ENCODE peak calls at places on chromosomes 2 and 18, in five cellular contexts. P is GM12878, A is HepG2, C is SK-N-SH, K is K562. J is an unnamed sample.

GRCh38 chr2:123080331-123080730 is 944.8 kb upstream of the CNTNAP5 start:
- DNase-seq in A (no peak), P (peak), C (no peak), K (no peak), J (no peak)

GRCh38 chr2:240915526-240916335 is 9.6 kb downstream of the CROCC2 start:
- DNase-seq in P (no peak), A (no peak), C (no peak), K (no peak), J (no peak)

GRCh38 chr2:181955010-181955409 is 30.6 kb upstream of the PPP1R1C start:
- DNase-seq in P (no peak), A (no peak), C (no peak), K (no peak), J (no peak)

GRCh38 chr2:12433641-12433990 is 283.1 kb upstream of the TRIB2 start:
- DNase-seq in C (no peak), P (no peak), A (no peak), K (no peak), J (no peak)

GRCh38 chr2:217837001-217837491 is 165.7 kb downstream of the TNS1 start:
- DNase-seq in A (peak), K (no peak), P (no peak), C (peak), J (no peak)

GRCh38 chr18:12463191-12463590 is 55.5 kb downstream of the PRELID3A start:
- DNase-seq in C (no peak), A (no peak), K (no peak), P (no peak), J (no peak)

GRCh38 chr2:222040333-222040732 is 258.5 kb downstream of the PAX3 start:
- DNase-seq in P (no peak), A (no peak), C (no peak), K (no peak), J (no peak)

GRCh38 chr2:85504434-85505261 is 34.3 kb upstream of the MAT2A start:
- DNase-seq in C (peak), P (no peak), A (no peak), K (no peak), J (no peak)

GRCh38 chr2:25374411-25374810 is 32.7 kb upstream of the DNMT3A start:
- DNase-seq in P (no peak), A (no peak), K (no peak), C (no peak), J (no peak)

GRCh38 chr2:64015898-64016297 is 3.3 kb downstream of the VPS54 start:
- DNase-seq in A (no peak), P (no peak), C (no peak), K (no peak), J (no peak)

GRCh38 chr2:149561309-149561926 is 26.2 kb downstream of the MMADHC start:
- DNase-seq in A (peak), P (no peak), K (peak), C (peak), J (no peak)

GRCh38 chr2:168336786-168337388 is 89.5 kb upstream of the STK39 start:
- DNase-seq in C (no peak), P (no peak), A (peak), K (peak), J (peak)

GRCh38 chr2:152097291-152098032 is 1.4 kb downstream of the CACNB4 start:
- DNase-seq in P (no peak), C (peak), A (peak), K (no peak), J (peak)

GRCh38 chr2:240455719-240456606 is 20.5 kb downstream of the GPC1 start:
- DNase-seq in K (no peak), C (no peak), A (no peak), P (no peak), J (no peak)

GRCh38 chr2:156918410-156918809 is 339.1 kb upstream of the GALNT5 start:
- DNase-seq in P (no peak), A (no peak), C (no peak), K (no peak), J (no peak)

GRCh38 chr18:23992119-23992940 is 22.2 kb upstream of the TTC39C start:
- DNase-seq in C (peak), P (no peak), K (no peak), A (no peak), J (no peak)

GRCh38 chr18:65257157-65257556 is 493.7 kb upstream of the CDH7 start:
- DNase-seq in P (no peak), A (no peak), C (no peak), K (no peak), J (no peak)

GRCh38 chr18:8814206-8814605 is 108.8 kb downstream of the MTCL1 start:
- DNase-seq in K (no peak), C (no peak), A (no peak), P (no peak), J (no peak)

GRCh38 chr2:194621945-194622344 is 1035.1 kb upstream of the SLC39A10 start:
- DNase-seq in C (no peak), K (no peak), A (no peak), P (no peak), J (no peak)

GRCh38 chr2:170485254-170485653 is 229.9 kb upstream of the SP5 start:
- DNase-seq in K (no peak), A (peak), P (no peak), C (no peak), J (no peak)

GRCh38 chr2:240479111-240479501 is 43.6 kb downstream of the GPC1 start:
- DNase-seq in P (no peak), A (no peak), K (no peak), C (peak), J (no peak)

GRCh38 chr2:210224660-210225460 is at the start of gene ACADL:
- DNase-seq in C (peak), P (no peak), A (no peak), K (peak), J (peak)

GRCh38 chr2:215613265-215613664 is 177.4 kb upstream of the FN1 start:
- DNase-seq in C (no peak), K (no peak), P (no peak), A (no peak), J (no peak)

GRCh38 chr2:8004250-8004681 is 677.6 kb upstream of the ID2 start:
- DNase-seq in C (peak), K (peak), A (no peak), P (no peak), J (no peak)

GRCh38 chr2:75098856-75099255 is 100.5 kb downstream of the TACR1 start:
- DNase-seq in K (peak), P (no peak), A (peak), C (peak), J (peak)

GRCh38 chr2:235537587-235537986 is 43.7 kb downstream of the AGAP1 start:
- DNase-seq in C (no peak), A (no peak), P (no peak), K (no peak), J (no peak)

GRCh38 chr2:24261441-24261840 is 86.6 kb downstream of the FAM228A start:
- DNase-seq in K (no peak), A (no peak), P (no peak), C (no peak), J (no peak)

GRCh38 chr2:152335851-152336102 is 803 bp downstream of the FMNL2 start:
- DNase-seq in K (no peak), A (no peak), P (no peak), C (peak), J (peak)

GRCh38 chr2:117832905-117833613 is 18.6 kb downstream of the DDX18 start:
- DNase-seq in C (no peak), K (no peak), A (no peak), P (no peak), J (no peak)

GRCh38 chr2:61658841-61659780 is 121.0 kb upstream of the XPO1 start:
- DNase-seq in C (peak), P (peak), A (peak), K (peak), J (peak)

GRCh38 chr2:195009202-195009601 is 647.8 kb upstream of the SLC39A10 start:
- DNase-seq in C (no peak), K (no peak), A (no peak), P (no peak), J (no peak)

GRCh38 chr18:52670903-52671302 is 330.9 kb downstream of the DCC start:
- DNase-seq in A (peak), C (peak), K (no peak), P (no peak), J (no peak)

GRCh38 chr2:157414050-157414449 is 29.8 kb downstream of the CYTIP start:
- DNase-seq in K (no peak), P (peak), A (no peak), C (no peak), J (no peak)

GRCh38 chr2:128091691-128092050 is 671 bp downstream of the UGGT1 start:
- DNase-seq in K (no peak), C (no peak), A (no peak), P (no peak), J (no peak)

DNA sequence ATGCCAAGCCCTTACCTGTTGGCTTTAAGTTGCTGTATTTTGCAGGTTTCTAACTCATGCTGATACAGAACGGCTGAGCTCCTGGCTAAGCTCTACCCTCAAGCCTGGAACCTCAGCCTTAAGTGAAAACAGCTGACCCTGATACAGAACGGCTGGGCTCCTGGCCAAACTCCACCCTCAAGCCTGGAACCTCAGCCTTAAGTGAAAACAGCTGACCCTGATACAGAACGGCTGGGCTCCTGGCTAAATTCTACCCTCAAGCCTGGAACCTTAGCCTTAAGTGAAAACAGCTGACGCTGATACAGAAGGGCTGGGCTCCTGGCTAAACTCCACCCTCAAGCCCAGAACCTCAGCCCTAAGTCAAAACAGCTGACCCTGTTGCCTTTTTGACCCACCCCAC is 17.6 kb upstream of the DNER start:
- DNase-seq in P (no peak), C (no peak), K (no peak), A (no peak), J (no peak)
- TF ChIP-seq FOXM1 in P (no peak), C (no peak), K (no peak), A (no peak), J (no peak)

DNA sequence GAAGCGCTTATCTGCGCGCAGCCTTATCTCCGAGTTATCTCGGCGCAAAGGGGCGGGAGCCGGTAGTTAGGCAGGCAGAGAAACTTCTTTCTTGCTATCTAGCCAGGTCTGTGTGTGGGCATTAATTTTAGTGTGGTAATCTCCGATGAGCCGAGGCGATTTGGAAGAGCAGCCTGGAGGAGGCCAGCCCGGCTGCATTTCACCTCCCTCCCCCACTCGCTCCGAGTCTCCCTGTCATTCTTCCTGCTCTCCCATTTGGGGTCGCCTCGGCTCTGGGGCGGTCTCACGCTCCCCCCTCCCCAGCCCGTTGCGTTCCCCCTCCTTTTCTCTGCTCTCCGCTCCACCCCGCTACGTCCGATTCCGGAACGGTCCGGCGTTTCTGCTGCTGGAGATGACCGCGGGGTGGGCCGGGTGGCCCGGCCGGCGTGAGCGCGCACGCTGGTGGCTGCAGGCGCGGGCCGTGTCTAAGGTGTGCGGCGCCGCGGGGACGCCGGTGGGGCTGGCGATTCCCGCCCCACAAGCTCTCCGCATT is 566 bp downstream of the GATA6 start:
- DNase-seq in K (peak), C (peak), P (no peak), A (peak), J (peak)
- TF ChIP-seq FOXM1 in K (no peak), C (no peak), P (no peak), A (no peak), J (no peak)

GRCh38 chr2:232937278-232937906 is 67.3 kb downstream of the SNORC start:
- DNase-seq in A (peak), C (no peak), K (peak), P (no peak), J (no peak)

GRCh38 chr2:232942831-232943230 is 70.2 kb downstream of the NGEF start:
- DNase-seq in C (no peak), A (no peak), K (no peak), P (no peak), J (no peak)

GRCh38 chr2:232941912-232942595 is 71.0 kb downstream of the NGEF start:
- DNase-seq in A (no peak), K (no peak), P (no peak), C (no peak), J (no peak)

GRCh38 chr2:232940724-232941123 is 70.7 kb downstream of the SNORC start:
- DNase-seq in C (no peak), A (no peak), P (no peak), K (no peak), J (no peak)

DNA sequence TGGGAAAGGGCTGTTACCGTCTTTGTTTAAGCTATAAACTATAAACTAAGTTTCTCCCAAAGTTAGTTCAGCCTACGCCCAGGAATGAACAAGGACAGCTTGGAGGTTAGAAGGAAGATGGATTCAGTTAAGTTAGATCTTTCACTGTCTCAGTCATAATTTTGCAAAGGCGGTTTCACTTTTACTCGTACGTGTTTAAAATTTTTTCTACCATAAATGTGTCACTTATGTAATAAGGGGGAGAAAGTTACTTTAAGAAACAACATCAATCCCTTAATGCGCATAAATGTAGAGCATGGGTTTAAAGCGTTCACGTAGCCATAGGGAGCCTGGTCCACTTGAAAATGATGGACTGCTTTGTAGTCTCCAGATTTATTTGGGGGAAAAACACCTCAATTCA is 71.3 kb downstream of the SNORC start:
- DNase-seq in P (no peak), K (no peak), C (no peak), A (no peak), J (no peak)
- TF ChIP-seq FOXM1 in P (no peak), K (no peak), C (no peak), A (no peak), J (no peak)

DNA sequence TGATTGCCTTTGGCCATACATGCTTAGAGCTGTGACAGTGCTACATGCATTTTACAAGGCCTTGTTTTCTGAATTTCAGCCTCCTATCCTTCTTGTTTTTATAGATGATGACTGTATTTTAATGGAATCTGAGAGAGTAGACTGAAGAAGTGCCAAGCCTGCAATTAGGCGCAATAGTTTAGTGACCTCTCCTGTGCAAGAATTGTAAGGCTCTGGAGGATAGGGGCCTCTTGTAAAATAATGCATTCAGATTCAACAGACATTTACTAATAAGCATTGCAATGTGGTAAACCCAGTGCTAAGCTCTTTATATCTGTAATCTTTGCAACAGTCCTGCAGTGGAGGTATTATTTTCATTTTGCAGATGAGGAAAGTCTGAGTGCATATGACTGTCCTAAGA is 105.5 kb downstream of the TDRD15 start:
- DNase-seq in C (no peak), P (no peak), A (no peak), K (no peak), J (no peak)
- TF ChIP-seq FOXM1 in C (no peak), P (no peak), A (no peak), K (no peak), J (no peak)

J was measured in HEK293T.